ENCODE peak calls at places on chromosomes 11 and 22, in nine cellular contexts. One of them, this sample, is unnamed.

GRCh38 chr11:13772223-13773046 is 104.0 kb downstream of the FAR1 start:
- DNase-seq in IMR-90: peak
- DNase-seq in psoas muscle: no peak
- DNase-seq in cardiac fibroblast: peak
- DNase-seq in HAP-1: peak
- DNase-seq in GM23338: peak
- DNase-seq in kidney: no peak
- DNase-seq in AG04450: peak
- DNase-seq in A549: peak
- DNase-seq in this sample: peak

GRCh38 chr11:63608353-63609345 is 5.6 kb downstream of the PLAAT3 start:
- DNase-seq in IMR-90: peak
- DNase-seq in AG04450: no peak
- DNase-seq in psoas muscle: no peak
- DNase-seq in GM23338: no peak
- DNase-seq in cardiac fibroblast: peak
- DNase-seq in A549: no peak
- DNase-seq in HAP-1: no peak
- DNase-seq in kidney: no peak
- DNase-seq in this sample: peak

GRCh38 chr22:29030016-29030617 is 31.5 kb downstream of the C22orf31 start:
- DNase-seq in A549: no peak
- DNase-seq in psoas muscle: no peak
- DNase-seq in cardiac fibroblast: peak
- DNase-seq in AG04450: no peak
- DNase-seq in IMR-90: no peak
- DNase-seq in HAP-1: no peak
- DNase-seq in GM23338: peak
- DNase-seq in kidney: no peak
- DNase-seq in this sample: no peak

GRCh38 chr11:35111171-35112055 is 27.6 kb upstream of the CD44 start:
- DNase-seq in A549: peak
- DNase-seq in cardiac fibroblast: peak
- DNase-seq in IMR-90: peak
- DNase-seq in kidney: no peak
- DNase-seq in HAP-1: no peak
- DNase-seq in AG04450: peak
- DNase-seq in GM23338: no peak
- DNase-seq in psoas muscle: no peak
- DNase-seq in this sample: peak

GRCh38 chr11:72446929-72447753 is 12.8 kb upstream of the CLPB start:
- DNase-seq in A549: peak
- DNase-seq in AG04450: peak
- DNase-seq in GM23338: peak
- DNase-seq in HAP-1: peak
- DNase-seq in IMR-90: peak
- DNase-seq in kidney: no peak
- DNase-seq in cardiac fibroblast: peak
- DNase-seq in psoas muscle: no peak
- DNase-seq in this sample: peak

GRCh38 chr11:116148056-116148455 is 624.7 kb downstream of the BUD13 start:
- DNase-seq in A549: no peak
- DNase-seq in psoas muscle: no peak
- DNase-seq in IMR-90: no peak
- DNase-seq in AG04450: no peak
- DNase-seq in GM23338: peak
- DNase-seq in cardiac fibroblast: no peak
- DNase-seq in HAP-1: no peak
- DNase-seq in kidney: no peak
- DNase-seq in this sample: no peak

GRCh38 chr22:17724241-17724640 is 50.0 kb downstream of the BID start:
- DNase-seq in A549: no peak
- DNase-seq in HAP-1: no peak
- DNase-seq in kidney: no peak
- DNase-seq in IMR-90: peak
- DNase-seq in AG04450: no peak
- DNase-seq in psoas muscle: no peak
- DNase-seq in cardiac fibroblast: no peak
- DNase-seq in GM23338: no peak
- DNase-seq in this sample: no peak

GRCh38 chr22:44145544-44145943 is 35.2 kb upstream of the PARVG start:
- DNase-seq in GM23338: no peak
- DNase-seq in cardiac fibroblast: no peak
- DNase-seq in HAP-1: no peak
- DNase-seq in psoas muscle: no peak
- DNase-seq in IMR-90: no peak
- DNase-seq in kidney: no peak
- DNase-seq in AG04450: no peak
- DNase-seq in A549: no peak
- DNase-seq in this sample: no peak

GRCh38 chr11:108887436-108888238 is 222.8 kb downstream of the DDX10 start:
- DNase-seq in GM23338: no peak
- DNase-seq in kidney: no peak
- DNase-seq in HAP-1: no peak
- DNase-seq in psoas muscle: no peak
- DNase-seq in A549: no peak
- DNase-seq in cardiac fibroblast: peak
- DNase-seq in AG04450: no peak
- DNase-seq in IMR-90: no peak
- DNase-seq in this sample: peak

GRCh38 chr11:68430801-68431200 is 29.8 kb upstream of the PPP6R3 start:
- DNase-seq in AG04450: no peak
- DNase-seq in cardiac fibroblast: no peak
- DNase-seq in psoas muscle: no peak
- DNase-seq in HAP-1: no peak
- DNase-seq in GM23338: no peak
- DNase-seq in A549: no peak
- DNase-seq in kidney: no peak
- DNase-seq in IMR-90: no peak
- DNase-seq in this sample: no peak

GRCh38 chr11:68433541-68433940 is 27.0 kb upstream of the PPP6R3 start:
- DNase-seq in GM23338: no peak
- DNase-seq in HAP-1: no peak
- DNase-seq in psoas muscle: no peak
- DNase-seq in IMR-90: no peak
- DNase-seq in AG04450: no peak
- DNase-seq in cardiac fibroblast: no peak
- DNase-seq in A549: no peak
- DNase-seq in kidney: no peak
- DNase-seq in this sample: no peak

GRCh38 chr11:68431984-68432600 is 28.5 kb upstream of the PPP6R3 start:
- DNase-seq in HAP-1: no peak
- DNase-seq in IMR-90: no peak
- DNase-seq in cardiac fibroblast: no peak
- DNase-seq in psoas muscle: no peak
- DNase-seq in GM23338: no peak
- DNase-seq in kidney: no peak
- DNase-seq in A549: no peak
- DNase-seq in AG04450: no peak
- DNase-seq in this sample: no peak

GRCh38 chr11:68430384-68430783 is 30.2 kb upstream of the PPP6R3 start:
- DNase-seq in psoas muscle: no peak
- DNase-seq in kidney: no peak
- DNase-seq in HAP-1: no peak
- DNase-seq in AG04450: no peak
- DNase-seq in A549: no peak
- DNase-seq in IMR-90: no peak
- DNase-seq in cardiac fibroblast: no peak
- DNase-seq in GM23338: no peak
- DNase-seq in this sample: no peak

GRCh38 chr11:68432874-68433273 is 27.7 kb upstream of the PPP6R3 start:
- DNase-seq in IMR-90: no peak
- DNase-seq in A549: no peak
- DNase-seq in kidney: no peak
- DNase-seq in GM23338: no peak
- DNase-seq in psoas muscle: no peak
- DNase-seq in cardiac fibroblast: no peak
- DNase-seq in AG04450: no peak
- DNase-seq in HAP-1: no peak
- DNase-seq in this sample: no peak
- H3K4me3 ChIP-seq in IMR-90: no peak
- H3K4me3 ChIP-seq in A549: no peak
- H3K4me3 ChIP-seq in kidney: no peak
- H3K4me3 ChIP-seq in GM23338: no peak
- H3K4me3 ChIP-seq in psoas muscle: no peak
- H3K4me3 ChIP-seq in cardiac fibroblast: no peak
- H3K4me3 ChIP-seq in AG04450: no peak
- H3K4me3 ChIP-seq in HAP-1: no peak
- H3K4me3 ChIP-seq in this sample: no peak

DNA sequence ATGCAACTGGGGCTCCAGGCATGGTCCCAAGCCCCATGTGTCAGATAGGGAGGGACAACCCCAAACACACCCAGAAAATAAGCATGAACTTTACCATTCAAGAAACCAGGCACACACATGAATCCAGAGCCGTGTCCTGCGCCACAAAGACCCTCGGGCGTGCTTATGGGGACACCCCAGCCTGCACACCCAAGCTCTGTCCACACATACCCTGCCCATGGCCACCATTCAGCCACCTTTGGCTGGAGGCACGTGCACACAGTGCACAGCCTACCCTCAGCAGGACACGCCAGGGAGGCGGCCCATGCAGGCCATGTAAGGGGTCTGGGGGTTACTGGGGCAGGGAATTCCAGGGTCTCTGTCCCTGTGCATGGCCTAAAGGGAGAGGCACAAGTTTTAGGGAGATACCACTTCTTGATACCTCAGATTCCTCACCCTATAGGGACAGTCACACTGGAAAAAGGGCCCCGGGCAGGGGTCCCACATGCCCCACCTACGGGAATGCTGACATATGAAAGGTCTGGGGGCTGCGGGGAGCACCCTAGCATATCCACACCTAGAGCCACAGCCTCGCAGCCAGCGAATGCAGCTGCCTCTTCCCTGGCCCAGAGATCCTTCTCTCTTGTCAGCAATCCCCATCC is 20.6 kb downstream of the PACSIN2 start:
- DNase-seq in psoas muscle: no peak
- DNase-seq in AG04450: no peak
- DNase-seq in IMR-90: no peak
- DNase-seq in HAP-1: no peak
- DNase-seq in kidney: no peak
- DNase-seq in cardiac fibroblast: no peak
- DNase-seq in A549: no peak
- DNase-seq in GM23338: no peak
- DNase-seq in this sample: no peak
- H3K4me3 ChIP-seq in psoas muscle: peak
- H3K4me3 ChIP-seq in AG04450: peak
- H3K4me3 ChIP-seq in IMR-90: peak
- H3K4me3 ChIP-seq in HAP-1: no peak
- H3K4me3 ChIP-seq in kidney: no peak
- H3K4me3 ChIP-seq in cardiac fibroblast: no peak
- H3K4me3 ChIP-seq in A549: peak
- H3K4me3 ChIP-seq in GM23338: no peak
- H3K4me3 ChIP-seq in this sample: peak

GRCh38 chr22:19962909-19963806 is 21.5 kb upstream of the TXNRD2 start:
- DNase-seq in cardiac fibroblast: no peak
- DNase-seq in HAP-1: no peak
- DNase-seq in IMR-90: peak
- DNase-seq in psoas muscle: peak
- DNase-seq in kidney: peak
- DNase-seq in A549: no peak
- DNase-seq in GM23338: peak
- DNase-seq in AG04450: no peak
- DNase-seq in this sample: no peak
- H3K4me3 ChIP-seq in cardiac fibroblast: no peak
- H3K4me3 ChIP-seq in HAP-1: no peak
- H3K4me3 ChIP-seq in IMR-90: no peak
- H3K4me3 ChIP-seq in psoas muscle: no peak
- H3K4me3 ChIP-seq in kidney: peak
- H3K4me3 ChIP-seq in A549: no peak
- H3K4me3 ChIP-seq in GM23338: peak
- H3K4me3 ChIP-seq in AG04450: no peak
- H3K4me3 ChIP-seq in this sample: no peak

GRCh38 chr11:10311802-10312201 is 6.9 kb downstream of the ADM start:
- DNase-seq in IMR-90: no peak
- DNase-seq in cardiac fibroblast: no peak
- DNase-seq in GM23338: no peak
- DNase-seq in HAP-1: no peak
- DNase-seq in psoas muscle: no peak
- DNase-seq in AG04450: no peak
- DNase-seq in A549: no peak
- DNase-seq in kidney: no peak
- DNase-seq in this sample: no peak

GRCh38 chr11:10308208-10308954 is 3.5 kb downstream of the ADM start:
- DNase-seq in IMR-90: peak
- DNase-seq in AG04450: no peak
- DNase-seq in kidney: no peak
- DNase-seq in psoas muscle: no peak
- DNase-seq in A549: no peak
- DNase-seq in GM23338: no peak
- DNase-seq in cardiac fibroblast: no peak
- DNase-seq in HAP-1: no peak
- DNase-seq in this sample: no peak

GRCh38 chr11:10310301-10310841 is 5.5 kb downstream of the ADM start:
- DNase-seq in IMR-90: peak
- DNase-seq in AG04450: no peak
- DNase-seq in GM23338: no peak
- DNase-seq in psoas muscle: no peak
- DNase-seq in kidney: no peak
- DNase-seq in A549: peak
- DNase-seq in cardiac fibroblast: peak
- DNase-seq in HAP-1: no peak
- DNase-seq in this sample: no peak

GRCh38 chr11:10307411-10308207 is 2.7 kb downstream of the ADM start:
- DNase-seq in A549: peak
- DNase-seq in GM23338: peak
- DNase-seq in kidney: peak
- DNase-seq in AG04450: peak
- DNase-seq in HAP-1: peak
- DNase-seq in IMR-90: peak
- DNase-seq in cardiac fibroblast: peak
- DNase-seq in psoas muscle: peak
- DNase-seq in this sample: peak

DNA sequence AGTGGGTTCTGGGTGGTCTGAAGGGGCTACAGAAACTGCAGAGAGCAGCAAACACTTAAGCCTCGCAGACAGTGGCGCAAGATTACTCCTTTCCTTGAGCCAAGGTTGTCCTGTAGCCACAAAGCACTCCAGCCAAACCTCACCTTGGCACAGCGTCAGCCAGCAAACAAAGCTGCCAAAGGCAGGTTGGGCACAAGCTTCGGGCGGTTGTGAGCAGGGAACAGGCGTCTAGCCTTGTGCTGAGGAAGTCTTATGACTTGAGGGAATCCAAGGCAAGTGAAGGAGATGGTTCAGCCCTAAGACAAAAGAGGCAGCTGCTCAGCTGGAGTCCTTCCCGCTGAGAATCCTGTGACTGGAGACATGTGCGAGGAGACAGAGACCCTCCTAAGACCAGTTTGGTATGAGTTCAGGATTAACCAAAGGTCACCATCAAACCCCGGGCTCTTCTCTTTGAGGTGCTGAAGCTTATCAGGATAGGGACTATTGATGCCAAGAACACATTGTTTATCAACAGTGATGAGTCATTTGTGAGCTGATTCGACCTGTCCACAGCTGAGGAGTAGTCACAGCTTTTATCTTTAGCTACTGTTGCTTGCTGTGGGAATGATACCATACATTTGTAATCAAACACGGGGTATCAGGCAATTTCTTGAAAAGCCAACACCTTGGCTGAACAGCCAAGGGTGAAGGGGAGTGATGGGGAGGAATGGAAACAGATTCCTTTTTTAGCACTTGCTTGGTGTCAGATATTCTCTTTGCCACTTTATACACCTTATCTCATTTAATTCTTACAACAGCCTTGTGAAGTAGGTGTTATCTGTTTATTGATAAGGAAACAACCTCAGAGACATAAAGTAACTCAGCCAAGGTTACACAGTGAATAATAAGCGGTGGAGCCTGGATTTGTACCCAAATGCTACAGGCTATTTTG is 4.6 kb downstream of the ADM start:
- DNase-seq in kidney: peak
- DNase-seq in AG04450: no peak
- DNase-seq in A549: peak
- DNase-seq in cardiac fibroblast: peak
- DNase-seq in HAP-1: no peak
- DNase-seq in IMR-90: peak
- DNase-seq in psoas muscle: peak
- DNase-seq in GM23338: peak
- DNase-seq in this sample: no peak
- H3K4me3 ChIP-seq in kidney: no peak
- H3K4me3 ChIP-seq in AG04450: peak
- H3K4me3 ChIP-seq in A549: no peak
- H3K4me3 ChIP-seq in cardiac fibroblast: no peak
- H3K4me3 ChIP-seq in HAP-1: no peak
- H3K4me3 ChIP-seq in IMR-90: no peak
- H3K4me3 ChIP-seq in psoas muscle: no peak
- H3K4me3 ChIP-seq in GM23338: no peak
- H3K4me3 ChIP-seq in this sample: no peak